ENCODE peak calls at places on chromosomes 5 and 9, in seven cellular contexts. X is RWPE2, Z is glutamatergic neuron, D is hepatocyte, N is Calu3, T is MM.1S, P is fibroblast of lung. W is an unnamed sample.

GRCh38 chr5:59021286-59021673 is 438.4 kb downstream of the RAB3C start:
- DNase-seq in T (no peak), N (no peak), P (no peak), D (peak), X (no peak), Z (no peak), W (no peak)

GRCh38 chr9:91799113-91799735 is 150.8 kb downstream of the ROR2 start:
- DNase-seq in T (no peak), P (no peak), N (no peak), X (no peak), Z (no peak), D (no peak), W (no peak)

GRCh38 chr9:14403112-14403511 is 89.2 kb upstream of the NFIB start:
- DNase-seq in P (no peak), X (no peak), N (no peak), D (no peak), Z (no peak), T (no peak), W (no peak)

GRCh38 chr5:14821721-14822120 is 49.9 kb downstream of the ANKH start:
- DNase-seq in Z (no peak), N (no peak), P (no peak), T (no peak), X (no peak), D (no peak), W (no peak)

GRCh38 chr5:75523275-75523674 is 11.6 kb downstream of the POLK start:
- DNase-seq in T (no peak), X (no peak), D (no peak), P (no peak), Z (no peak), N (no peak), W (no peak)

GRCh38 chr9:81103597-81104471 is 585.5 kb downstream of the TLE1 start:
- DNase-seq in T (no peak), X (no peak), N (no peak), P (no peak), Z (no peak), D (peak), W (no peak)

GRCh38 chr9:27371382-27371781 is 74.4 kb upstream of the EQTN start:
- DNase-seq in N (peak), D (peak), X (no peak), T (no peak), P (peak), Z (no peak), W (no peak)

GRCh38 chr5:128825826-128826225 is 139.5 kb upstream of the SLC27A6 start:
- DNase-seq in T (no peak), N (no peak), Z (no peak), X (no peak), P (peak), D (no peak), W (no peak)

GRCh38 chr5:55593115-55593472 is 58.3 kb upstream of the PLPP1 start:
- DNase-seq in Z (no peak), D (no peak), X (no peak), P (no peak), T (no peak), N (no peak), W (no peak)

GRCh38 chr9:93681316-93682154 is 105.2 kb downstream of the PHF2 start:
- DNase-seq in T (no peak), P (no peak), X (peak), D (peak), Z (no peak), N (no peak), W (no peak)

GRCh38 chr9:133774799-133775198 is 36.6 kb upstream of the SARDH start:
- DNase-seq in N (no peak), X (peak), Z (no peak), D (no peak), P (no peak), T (no peak), W (no peak)

GRCh38 chr5:99879791-99880511 is 655.2 kb upstream of the FAM174A start:
- DNase-seq in X (no peak), P (no peak), T (no peak), D (no peak), Z (peak), N (no peak), W (no peak)

GRCh38 chr5:135462304-135462703 is 10.2 kb upstream of the TIFAB start:
- DNase-seq in Z (peak), P (peak), X (peak), N (peak), D (peak), T (peak), W (peak)

GRCh38 chr5:32326216-32326772 is 13.6 kb upstream of the MTMR12 start:
- DNase-seq in X (no peak), T (no peak), N (peak), Z (no peak), D (no peak), P (peak), W (no peak)

GRCh38 chr5:172887735-172888134 is 53.7 kb downstream of the ERGIC1 start:
- DNase-seq in X (no peak), T (no peak), Z (no peak), P (peak), D (peak), N (no peak), W (peak)

GRCh38 chr5:107466233-107466769 is 204.4 kb downstream of the EFNA5 start:
- DNase-seq in P (peak), N (peak), T (no peak), X (peak), D (peak), Z (no peak), W (peak)

GRCh38 chr5:55232194-55232984 is 1.0 kb downstream of the CCNO start:
- DNase-seq in T (no peak), N (peak), D (peak), P (peak), X (peak), Z (peak), W (peak)

GRCh38 chr5:176810084-176810597 is at the start of gene UNC5A:
- DNase-seq in P (peak), Z (peak), X (no peak), D (peak), N (peak), T (no peak), W (peak)

GRCh38 chr9:34522091-34522887 is 501 bp downstream of the ENHO start:
- DNase-seq in X (peak), Z (no peak), N (no peak), T (no peak), P (no peak), D (no peak), W (no peak)

GRCh38 chr5:150497274-150497988 is 10.5 kb upstream of the NDST1 start:
- DNase-seq in Z (peak), N (peak), T (no peak), P (peak), D (peak), X (peak), W (peak)

GRCh38 chr9:36401179-36401740 is 1.2 kb upstream of the RNF38 start:
- DNase-seq in D (peak), X (no peak), N (no peak), Z (no peak), T (peak), P (peak), W (no peak)

GRCh38 chr9:126489604-126490593 is 123.8 kb upstream of the LMX1B start:
- DNase-seq in Z (no peak), X (peak), P (no peak), N (no peak), T (no peak), D (no peak), W (no peak)

GRCh38 chr9:131585375-131585774 is 40.1 kb downstream of the PRRT1B start:
- DNase-seq in P (no peak), Z (no peak), N (no peak), X (no peak), D (no peak), T (peak), W (no peak)

GRCh38 chr9:12708562-12709298 is 15.5 kb downstream of the TYRP1 start:
- DNase-seq in T (no peak), P (peak), Z (no peak), D (peak), N (no peak), X (no peak), W (no peak)

GRCh38 chr5:67886761-67887160 is 328.8 kb upstream of the PIK3R1 start:
- DNase-seq in Z (peak), X (no peak), T (no peak), P (no peak), D (no peak), N (no peak), W (no peak)

GRCh38 chr5:164053123-164053522 is 547.7 kb downstream of the MAT2B start:
- DNase-seq in T (no peak), P (no peak), Z (no peak), D (no peak), X (no peak), N (no peak), W (no peak)

GRCh38 chr5:164054461-164054860 is 549.0 kb downstream of the MAT2B start:
- DNase-seq in Z (no peak), T (no peak), D (no peak), N (no peak), P (peak), X (no peak), W (no peak)

GRCh38 chr5:164051745-164052144 is 546.3 kb downstream of the MAT2B start:
- DNase-seq in X (no peak), Z (no peak), N (no peak), T (no peak), P (peak), D (no peak), W (no peak)

GRCh38 chr5:164052536-164053090 is 547.2 kb downstream of the MAT2B start:
- DNase-seq in T (no peak), N (no peak), Z (no peak), X (no peak), D (no peak), P (peak), W (no peak)

GRCh38 chr5:164048527-164048926 is 543.1 kb downstream of the MAT2B start:
- DNase-seq in D (no peak), X (no peak), N (no peak), Z (no peak), P (peak), T (no peak), W (no peak)
- TF ChIP-seq CTCF in D (peak), X (peak), N (no peak), Z (no peak), P (peak), T (peak), W (no peak)

GRCh38 chr9:122125891-122126331 is 32.8 kb upstream of the TTLL11 start:
- DNase-seq in T (no peak), P (peak), X (no peak), D (no peak), N (peak), Z (no peak), W (peak)

GRCh38 chr9:122126340-122127333 is 32.9 kb downstream of the NDUFA8 start:
- DNase-seq in P (peak), N (no peak), D (peak), Z (no peak), T (no peak), X (no peak), W (peak)

GRCh38 chr9:122128007-122128406 is 31.6 kb downstream of the NDUFA8 start:
- DNase-seq in D (no peak), X (no peak), Z (no peak), N (no peak), T (no peak), P (no peak), W (no peak)

GRCh38 chr9:122128432-122129343 is 30.9 kb downstream of the NDUFA8 start:
- DNase-seq in Z (peak), N (no peak), X (no peak), T (no peak), P (no peak), D (no peak), W (no peak)

DNA sequence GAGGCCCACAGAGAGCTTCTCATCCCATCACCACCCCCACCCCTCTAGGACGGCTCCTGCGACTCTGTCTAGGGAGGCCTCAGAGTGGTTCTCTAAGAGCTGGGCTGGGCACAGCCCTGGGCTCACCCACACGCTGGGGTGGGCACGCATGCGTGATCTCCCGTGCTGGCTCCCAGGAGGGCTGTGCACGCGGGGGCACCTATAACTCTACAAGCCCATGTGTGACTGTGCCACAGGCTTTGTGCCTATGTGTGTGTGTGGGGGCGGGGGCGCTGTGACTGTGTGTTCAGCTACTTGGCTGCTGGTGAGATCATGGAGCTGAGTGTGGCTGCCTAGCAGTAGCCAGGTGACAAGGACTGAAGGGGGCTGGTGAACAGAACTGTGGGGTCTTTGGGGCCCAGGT is 32.2 kb downstream of the NDUFA8 start:
- DNase-seq in P (no peak), N (no peak), X (no peak), D (no peak), T (no peak), Z (no peak), W (no peak)
- TF ChIP-seq CTCF in P (no peak), N (no peak), X (no peak), D (no peak), T (no peak), Z (no peak), W (no peak)

GRCh38 chr9:78021692-78022091 is 9.9 kb downstream of the GNAQ start:
- DNase-seq in P (no peak), Z (no peak), D (peak), N (no peak), T (no peak), X (no peak), W (no peak)
- TF ChIP-seq CTCF in P (no peak), Z (no peak), D (peak), N (no peak), T (no peak), X (no peak), W (no peak)

DNA sequence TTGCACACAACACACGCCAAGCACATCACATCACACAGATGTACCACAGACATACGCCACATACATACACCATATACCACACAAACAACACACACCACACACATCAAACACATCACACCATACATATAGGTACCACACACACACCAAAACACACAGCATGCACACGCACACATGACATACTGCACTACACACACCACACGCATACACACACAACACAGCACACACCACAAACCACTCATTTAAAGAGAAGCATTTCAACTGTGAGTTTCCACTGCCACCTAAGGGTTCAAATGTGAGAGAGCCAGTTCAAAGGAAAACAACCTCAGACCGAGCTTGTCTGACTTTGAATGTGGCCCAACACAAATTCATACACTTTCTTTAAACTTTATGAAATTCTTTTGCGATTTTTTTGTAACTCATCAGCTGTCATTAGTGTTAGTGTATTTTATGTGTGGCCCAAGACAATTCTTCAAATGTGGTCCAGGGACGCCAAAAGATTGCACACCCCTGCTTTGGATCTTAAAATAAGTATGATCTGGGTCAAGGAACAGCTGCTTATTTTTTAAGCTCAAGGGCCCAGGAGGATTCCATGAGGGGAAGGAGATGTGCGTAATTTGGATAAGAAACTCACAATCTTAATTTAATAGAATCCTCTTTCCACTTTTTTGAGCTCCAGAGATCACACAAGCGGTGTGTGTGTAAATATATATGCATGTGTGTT is 494.6 kb downstream of the GADD45G start:
- DNase-seq in T (peak), Z (no peak), P (peak), D (peak), N (no peak), X (no peak), W (no peak)
- TF ChIP-seq CTCF in T (peak), Z (peak), P (peak), D (peak), N (no peak), X (peak), W (peak)